ENCODE peak calls at places on chromosomes 4 and X, in eight cellular contexts. D is HepG2, O is sigmoid colon, R is lower leg skin, V is A549, X is stomach, A is IMR-90, L is tibial nerve. B is an unnamed sample.

GRCh38 chr4:126955292-126956191 is 677.2 kb upstream of the INTU start:
- DNase-seq in L (no peak), A (no peak), X (no peak), V (no peak), D (no peak), R (no peak), O (no peak), B (no peak)

GRCh38 chr4:85968945-85969830 is 390.7 kb downstream of the MAPK10 start:
- DNase-seq in L (no peak), R (no peak), D (peak; percentile 33), V (peak; percentile 18), A (peak; percentile 72), X (no peak), O (no peak), B (no peak)

GRCh38 chr4:156252300-156253016 is 298.8 kb upstream of the CTSO start:
- DNase-seq in R (no peak), A (peak; percentile 52), X (no peak), O (no peak), D (no peak), V (no peak), L (no peak), B (no peak)

GRCh38 chr4:156230151-156230550 is 276.5 kb upstream of the CTSO start:
- DNase-seq in L (no peak), O (no peak), R (no peak), V (no peak), A (no peak), X (no peak), D (no peak), B (no peak)

GRCh38 chrX:135425566-135425965 is 3.8 kb downstream of the SMIM10L2A start:
- DNase-seq in O (no peak), V (no peak), X (no peak), D (no peak), A (peak; percentile 2), L (no peak), R (peak; percentile 72), B (no peak)

GRCh38 chrX:108001218-108001814 is 19.1 kb upstream of the TEX13B start:
- DNase-seq in A (peak; percentile 36), L (no peak), D (peak; percentile 11), R (no peak), O (no peak), X (no peak), V (peak; percentile 28), B (peak; percentile 11)

GRCh38 chr4:20662851-20663250 is 37.4 kb upstream of the PACRGL start:
- DNase-seq in O (no peak), A (peak; percentile 4), L (no peak), X (no peak), R (no peak), V (no peak), D (no peak), B (no peak)

GRCh38 chr4:185142563-185142910 is 529 bp upstream of the SLC25A4 start:
- DNase-seq in D (peak; percentile 37), X (no peak), L (no peak), O (no peak), A (no peak), R (no peak), V (peak; percentile 20), B (no peak)

GRCh38 chr4:99382745-99383360 is 30.3 kb upstream of the ADH1C start:
- DNase-seq in X (no peak), D (no peak), R (no peak), L (no peak), V (no peak), A (peak; percentile 71), O (no peak), B (no peak)

GRCh38 chr4:113686950-113687718 is 74.4 kb downstream of the CAMK2D start:
- DNase-seq in O (no peak), R (no peak), L (no peak), V (no peak), D (peak; percentile 11), X (no peak), A (peak; percentile 55), B (no peak)

GRCh38 chr4:145719752-145720624 is 40.0 kb downstream of the C4orf51 start:
- DNase-seq in D (no peak), X (no peak), R (no peak), O (no peak), A (no peak), L (no peak), V (no peak), B (no peak)

GRCh38 chrX:7307720-7308119 is 159.8 kb upstream of the PUDP start:
- DNase-seq in X (no peak), R (no peak), A (no peak), L (no peak), D (no peak), O (no peak), V (no peak), B (no peak)

GRCh38 chr4:8737601-8738279 is 133.9 kb downstream of the HMX1 start:
- DNase-seq in X (no peak), L (no peak), A (no peak), R (no peak), O (peak; percentile 33), V (no peak), D (no peak), B (no peak)

GRCh38 chrX:134885336-134886016 is 105.3 kb upstream of the SMIM10 start:
- DNase-seq in O (no peak), V (no peak), R (no peak), A (no peak), X (no peak), D (peak; percentile 24), L (no peak), B (no peak)

GRCh38 chr4:106258145-106259045 is 57.6 kb downstream of the TBCK start:
- DNase-seq in R (no peak), V (no peak), A (peak; percentile 7), X (no peak), L (no peak), D (peak; percentile 95), O (no peak), B (no peak)

GRCh38 chr4:33961751-33962150 is 2282.6 kb downstream of the ARAP2 start:
- DNase-seq in X (no peak), R (no peak), O (no peak), L (no peak), D (no peak), V (no peak), A (peak; percentile 1), B (peak; percentile 0)

GRCh38 chrX:79630033-79631009 is 263.2 kb upstream of the ITM2A start:
- DNase-seq in V (no peak), O (no peak), L (no peak), D (no peak), X (no peak), A (no peak), R (no peak), B (no peak)

GRCh38 chr4:107519057-107519456 is 201.0 kb downstream of the PAPSS1 start:
- DNase-seq in O (no peak), R (no peak), V (no peak), D (peak; percentile 25), X (peak; percentile 33), L (peak; percentile 22), A (peak; percentile 5), B (no peak)

GRCh38 chrX:31199051-31199769 is 127.4 kb upstream of the FTHL17 start:
- DNase-seq in O (no peak), L (no peak), D (no peak), X (no peak), A (no peak), R (no peak), V (no peak), B (no peak)

GRCh38 chrX:37779857-37780256 is at the start of gene CYBB:
- DNase-seq in O (no peak), X (no peak), V (no peak), L (no peak), D (no peak), R (no peak), A (no peak), B (no peak)
- TF ChIP-seq POLR2A in O (no peak), X (no peak), V (no peak), L (no peak), D (no peak), R (no peak), A (no peak), B (no peak)

DNA sequence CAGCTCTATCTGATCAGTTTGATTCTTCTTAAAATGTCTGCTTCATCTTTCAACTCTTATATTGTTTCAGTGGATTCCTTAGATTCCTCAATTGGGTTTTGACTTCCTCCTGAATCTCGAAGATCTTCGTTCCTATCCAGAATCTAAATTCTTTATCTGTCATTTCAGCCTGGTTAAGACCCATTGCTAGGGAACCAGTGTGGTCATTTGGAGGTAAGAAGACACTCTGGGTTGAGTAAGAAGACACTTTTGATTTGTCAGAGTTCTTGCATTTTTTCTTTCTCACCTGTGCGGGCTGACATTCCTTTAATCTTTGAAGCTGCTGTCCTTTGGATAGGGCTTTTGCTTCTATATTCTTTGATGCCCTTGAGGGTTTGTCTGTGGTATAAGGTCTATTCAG is 291.9 kb downstream of the SLC7A11 start:
- DNase-seq in R (no peak), A (no peak), O (no peak), X (no peak), V (no peak), D (no peak), L (no peak), B (no peak)
- TF ChIP-seq POLR2A in R (no peak), A (no peak), O (no peak), X (no peak), V (no peak), D (no peak), L (no peak), B (no peak)

GRCh38 chrX:110003167-110004156 is 548 bp downstream of the TMEM164 start:
- DNase-seq in L (no peak), A (no peak), O (peak; percentile 65), R (no peak), D (no peak), V (peak; percentile 12), X (peak; percentile 39), B (no peak)

GRCh38 chrX:110001702-110002299 is 1.1 kb upstream of the TMEM164 start:
- DNase-seq in R (no peak), L (no peak), A (no peak), O (no peak), V (no peak), D (no peak), X (no peak), B (no peak)

GRCh38 chrX:110000854-110001701 is 1.8 kb upstream of the TMEM164 start:
- DNase-seq in A (no peak), L (no peak), D (no peak), O (no peak), R (no peak), X (no peak), V (no peak), B (no peak)

GRCh38 chrX:110004210-110004609 is 1.3 kb downstream of the TMEM164 start:
- DNase-seq in O (no peak), L (no peak), R (peak; percentile 85), D (peak; percentile 9), A (no peak), X (peak; percentile 73), V (no peak), B (no peak)

GRCh38 chrX:110002300-110003166 is at the start of gene TMEM164:
- DNase-seq in A (peak; percentile 66), V (peak; percentile 69), L (peak; percentile 67), X (peak; percentile 82), R (peak; percentile 96), D (peak; percentile 12), O (peak; percentile 91), B (peak; percentile 69)
- TF ChIP-seq POLR2A in A (peak; percentile 24), V (peak; percentile 83), L (peak; percentile 23), X (no peak), R (no peak), D (no peak), O (no peak), B (peak; percentile 62)

DNA sequence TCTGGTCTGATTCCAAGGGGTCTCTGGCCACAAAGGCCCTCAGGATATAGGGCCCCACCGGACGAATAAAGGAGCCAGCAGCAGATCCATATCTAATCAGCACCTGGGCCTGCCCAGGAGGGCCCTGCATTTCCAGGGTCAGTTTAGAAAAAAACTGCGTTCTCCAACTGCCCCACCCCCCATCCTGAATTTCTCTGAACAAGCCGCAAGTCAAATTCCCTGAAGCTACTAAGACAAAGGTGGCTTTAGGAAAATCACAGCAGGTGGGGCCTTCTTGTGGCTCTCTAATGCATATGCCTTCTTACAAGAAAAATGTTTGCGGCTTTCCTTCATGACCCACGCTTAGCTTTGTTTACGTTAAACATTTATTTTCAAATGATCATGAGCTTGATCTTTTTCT is 76.6 kb downstream of the MBNL3 start:
- DNase-seq in A (no peak), R (no peak), L (no peak), V (no peak), D (peak; percentile 35), X (no peak), O (no peak), B (no peak)
- TF ChIP-seq POLR2A in A (no peak), R (no peak), L (no peak), V (no peak), D (no peak), X (no peak), O (no peak), B (no peak)

B was measured in H54.